ENCODE peak calls at places on chromosomes 6 and 20, in four cellular contexts. One of them, this sample, is unnamed.

GRCh38 chr6:152089992-152090391 is 282.5 kb downstream of the ESR1 start:
- DNase-seq in tibial artery: peak; percentile 70
- DNase-seq in PC-3: peak; percentile 72
- DNase-seq in uterus: peak; percentile 60
- DNase-seq in this sample: no peak

GRCh38 chr20:39661833-39662232 is 699.7 kb downstream of the DHX35 start:
- DNase-seq in PC-3: no peak
- DNase-seq in tibial artery: no peak
- DNase-seq in uterus: no peak
- DNase-seq in this sample: no peak

GRCh38 chr20:41617059-41617921 is 887 bp downstream of the CHD6 start:
- DNase-seq in uterus: peak; percentile 27
- DNase-seq in PC-3: peak; percentile 42
- DNase-seq in tibial artery: peak; percentile 25
- DNase-seq in this sample: no peak

GRCh38 chr6:56772737-56773184 is 130.1 kb upstream of the DST start:
- DNase-seq in PC-3: peak; percentile 83
- DNase-seq in uterus: peak; percentile 50
- DNase-seq in tibial artery: peak; percentile 65
- DNase-seq in this sample: no peak

GRCh38 chr6:50707652-50708325 is 5.5 kb upstream of the TFAP2D start:
- DNase-seq in PC-3: no peak
- DNase-seq in tibial artery: no peak
- DNase-seq in uterus: no peak
- DNase-seq in this sample: peak; percentile 68

GRCh38 chr6:45822269-45822812 is 193.3 kb downstream of the CLIC5 start:
- DNase-seq in PC-3: no peak
- DNase-seq in uterus: no peak
- DNase-seq in tibial artery: no peak
- DNase-seq in this sample: no peak

GRCh38 chr20:11692567-11692966 is 225.1 kb upstream of the BTBD3 start:
- DNase-seq in PC-3: no peak
- DNase-seq in uterus: no peak
- DNase-seq in tibial artery: no peak
- DNase-seq in this sample: no peak

GRCh38 chr20:62020935-62021701 is 44.6 kb downstream of the TAF4 start:
- DNase-seq in uterus: peak; percentile 31
- DNase-seq in PC-3: no peak
- DNase-seq in tibial artery: no peak
- DNase-seq in this sample: peak; percentile 65

GRCh38 chr6:129748212-129748900 is 38.4 kb upstream of the ARHGAP18 start:
- DNase-seq in PC-3: peak; percentile 70
- DNase-seq in uterus: peak; percentile 58
- DNase-seq in tibial artery: peak; percentile 23
- DNase-seq in this sample: no peak

GRCh38 chr6:128152551-128152950 is 251.7 kb upstream of the THEMIS start:
- DNase-seq in PC-3: no peak
- DNase-seq in tibial artery: no peak
- DNase-seq in uterus: no peak
- DNase-seq in this sample: no peak

GRCh38 chr6:127299522-127300240 is 33.0 kb downstream of the RNF146 start:
- DNase-seq in PC-3: peak; percentile 6
- DNase-seq in uterus: no peak
- DNase-seq in tibial artery: no peak
- DNase-seq in this sample: no peak

GRCh38 chr6:38603966-38604365 is 35.8 kb downstream of the BTBD9 start:
- DNase-seq in tibial artery: no peak
- DNase-seq in PC-3: no peak
- DNase-seq in uterus: no peak
- DNase-seq in this sample: no peak

GRCh38 chr6:105087571-105088211 is 92.1 kb downstream of the POPDC3 start:
- DNase-seq in tibial artery: no peak
- DNase-seq in uterus: peak; percentile 28
- DNase-seq in PC-3: peak; percentile 63
- DNase-seq in this sample: peak; percentile 28

GRCh38 chr6:157974341-157974894 is 7.2 kb upstream of the SYNJ2 start:
- DNase-seq in uterus: no peak
- DNase-seq in tibial artery: no peak
- DNase-seq in PC-3: peak; percentile 36
- DNase-seq in this sample: no peak

GRCh38 chr20:9927224-9927623 is 88.3 kb upstream of the PAK5 start:
- DNase-seq in uterus: no peak
- DNase-seq in tibial artery: no peak
- DNase-seq in PC-3: peak; percentile 77
- DNase-seq in this sample: no peak

GRCh38 chr20:32203556-32204484 is 3.7 kb downstream of the PLAGL2 start:
- DNase-seq in tibial artery: no peak
- DNase-seq in PC-3: no peak
- DNase-seq in uterus: peak; percentile 73
- DNase-seq in this sample: no peak

GRCh38 chr20:10761232-10761631 is 87.4 kb upstream of the JAG1 start:
- DNase-seq in uterus: no peak
- DNase-seq in PC-3: peak; percentile 93
- DNase-seq in tibial artery: no peak
- DNase-seq in this sample: no peak

GRCh38 chr6:29864037-29864795 is 36.6 kb downstream of the HLA-G start:
- DNase-seq in PC-3: no peak
- DNase-seq in uterus: no peak
- DNase-seq in tibial artery: no peak
- DNase-seq in this sample: peak; percentile 78

GRCh38 chr20:39878321-39878720 is 810.7 kb downstream of the MAFB start:
- DNase-seq in uterus: no peak
- DNase-seq in tibial artery: no peak
- DNase-seq in PC-3: no peak
- DNase-seq in this sample: no peak

GRCh38 chr6:135280375-135281136 is 99.4 kb downstream of the MYB start:
- DNase-seq in PC-3: no peak
- DNase-seq in tibial artery: peak; percentile 35
- DNase-seq in uterus: no peak
- DNase-seq in this sample: no peak

GRCh38 chr6:131755597-131755996 is 44.8 kb upstream of the CTAGE9 start:
- DNase-seq in PC-3: peak; percentile 90
- DNase-seq in tibial artery: no peak
- DNase-seq in uterus: no peak
- DNase-seq in this sample: no peak

GRCh38 chr6:135182993-135183531 is 2.0 kb downstream of the MYB start:
- DNase-seq in PC-3: peak; percentile 39
- DNase-seq in tibial artery: no peak
- DNase-seq in uterus: no peak
- DNase-seq in this sample: peak; percentile 79

GRCh38 chr20:59783020-59784010 is 150.1 kb downstream of the SYCP2 start:
- DNase-seq in uterus: no peak
- DNase-seq in tibial artery: peak; percentile 40
- DNase-seq in PC-3: peak; percentile 80
- DNase-seq in this sample: peak; percentile 92

GRCh38 chr6:18561006-18561750 is 174.0 kb downstream of the RNF144B start:
- DNase-seq in uterus: no peak
- DNase-seq in PC-3: no peak
- DNase-seq in tibial artery: peak; percentile 45
- DNase-seq in this sample: no peak

GRCh38 chr6:132504757-132505156 is 8.2 kb downstream of the STX7 start:
- DNase-seq in uterus: no peak
- DNase-seq in PC-3: no peak
- DNase-seq in tibial artery: no peak
- DNase-seq in this sample: no peak

GRCh38 chr20:44504402-44505309 is 17.2 kb downstream of the SERINC3 start:
- DNase-seq in PC-3: no peak
- DNase-seq in uterus: no peak
- DNase-seq in tibial artery: no peak
- DNase-seq in this sample: no peak
- H3K36me3 ChIP-seq in PC-3: peaks cover 82% of the 10 kb centered on the region
- H3K36me3 ChIP-seq in uterus: no peaks in the 10 kb centered on the region
- H3K36me3 ChIP-seq in tibial artery: peaks cover 100% of the 10 kb centered on the region
- H3K36me3 ChIP-seq in this sample: peaks cover 29% of the 10 kb centered on the region

GRCh38 chr20:47984437-47984836 is 199.2 kb upstream of the SULF2 start:
- DNase-seq in uterus: no peak
- DNase-seq in tibial artery: no peak
- DNase-seq in PC-3: no peak
- DNase-seq in this sample: no peak

GRCh38 chr20:47985092-47985850 is 200.0 kb upstream of the SULF2 start:
- DNase-seq in uterus: no peak
- DNase-seq in PC-3: peak; percentile 77
- DNase-seq in tibial artery: no peak
- DNase-seq in this sample: peak; percentile 74

GRCh38 chr20:47981242-47981641 is 196.0 kb upstream of the SULF2 start:
- DNase-seq in tibial artery: no peak
- DNase-seq in PC-3: no peak
- DNase-seq in uterus: no peak
- DNase-seq in this sample: no peak

GRCh38 chr20:47980336-47981177 is 195.3 kb upstream of the SULF2 start:
- DNase-seq in tibial artery: no peak
- DNase-seq in uterus: no peak
- DNase-seq in PC-3: no peak
- DNase-seq in this sample: no peak

GRCh38 chr20:47982574-47983360 is 197.5 kb upstream of the SULF2 start:
- DNase-seq in uterus: no peak
- DNase-seq in tibial artery: no peak
- DNase-seq in PC-3: no peak
- DNase-seq in this sample: no peak
- H3K4me3 ChIP-seq in uterus: no peak overlapping the region
- H3K4me3 ChIP-seq in tibial artery: no peak overlapping the region
- H3K4me3 ChIP-seq in PC-3: no peak overlapping the region
- H3K4me3 ChIP-seq in this sample: no peak overlapping the region

GRCh38 chr20:15047561-15047960 is 710.1 kb upstream of the FLRT3 start:
- DNase-seq in PC-3: no peak
- DNase-seq in tibial artery: no peak
- DNase-seq in uterus: no peak
- DNase-seq in this sample: no peak

GRCh38 chr20:15047100-15047499 is 709.7 kb upstream of the FLRT3 start:
- DNase-seq in PC-3: no peak
- DNase-seq in tibial artery: no peak
- DNase-seq in uterus: no peak
- DNase-seq in this sample: no peak

GRCh38 chr20:15042723-15043122 is 705.3 kb upstream of the FLRT3 start:
- DNase-seq in PC-3: no peak
- DNase-seq in tibial artery: no peak
- DNase-seq in uterus: no peak
- DNase-seq in this sample: no peak

DNA sequence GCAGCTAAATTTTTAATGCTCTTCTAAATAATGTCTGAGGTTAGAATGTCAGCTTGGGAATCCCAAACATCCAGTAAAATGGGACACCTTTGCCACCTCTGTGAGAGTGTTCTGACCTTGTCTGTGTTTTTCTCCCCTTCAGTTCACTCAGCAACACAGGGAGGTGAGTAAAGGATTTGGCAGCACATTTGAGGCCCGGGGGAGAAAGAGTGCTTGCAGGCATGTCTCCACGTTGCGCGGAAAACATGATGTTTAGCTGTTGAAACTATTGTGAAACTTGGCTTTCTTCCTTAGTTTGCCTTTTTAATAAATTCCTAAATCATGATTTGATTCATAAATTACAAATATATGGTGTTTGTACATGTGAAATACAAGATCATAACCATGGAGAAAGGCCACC is 707.8 kb upstream of the FLRT3 start:
- DNase-seq in PC-3: no peak
- DNase-seq in uterus: peak; percentile 89
- DNase-seq in tibial artery: peak; percentile 54
- DNase-seq in this sample: no peak
- H3K36me3 ChIP-seq in PC-3: no peaks in the 10 kb centered on the region
- H3K36me3 ChIP-seq in uterus: no peaks in the 10 kb centered on the region
- H3K36me3 ChIP-seq in tibial artery: no peaks in the 10 kb centered on the region
- H3K36me3 ChIP-seq in this sample: no peaks in the 10 kb centered on the region

GRCh38 chr20:56631990-56632327 is 2.9 kb downstream of the TFAP2C start:
- DNase-seq in tibial artery: no peak
- DNase-seq in PC-3: no peak
- DNase-seq in uterus: no peak
- DNase-seq in this sample: no peak
- H3K4me3 ChIP-seq in tibial artery: no peak overlapping the region
- H3K4me3 ChIP-seq in PC-3: peak overlapping the region; percentile 84
- H3K4me3 ChIP-seq in uterus: no peak overlapping the region
- H3K4me3 ChIP-seq in this sample: peak overlapping the region; percentile 90

DNA sequence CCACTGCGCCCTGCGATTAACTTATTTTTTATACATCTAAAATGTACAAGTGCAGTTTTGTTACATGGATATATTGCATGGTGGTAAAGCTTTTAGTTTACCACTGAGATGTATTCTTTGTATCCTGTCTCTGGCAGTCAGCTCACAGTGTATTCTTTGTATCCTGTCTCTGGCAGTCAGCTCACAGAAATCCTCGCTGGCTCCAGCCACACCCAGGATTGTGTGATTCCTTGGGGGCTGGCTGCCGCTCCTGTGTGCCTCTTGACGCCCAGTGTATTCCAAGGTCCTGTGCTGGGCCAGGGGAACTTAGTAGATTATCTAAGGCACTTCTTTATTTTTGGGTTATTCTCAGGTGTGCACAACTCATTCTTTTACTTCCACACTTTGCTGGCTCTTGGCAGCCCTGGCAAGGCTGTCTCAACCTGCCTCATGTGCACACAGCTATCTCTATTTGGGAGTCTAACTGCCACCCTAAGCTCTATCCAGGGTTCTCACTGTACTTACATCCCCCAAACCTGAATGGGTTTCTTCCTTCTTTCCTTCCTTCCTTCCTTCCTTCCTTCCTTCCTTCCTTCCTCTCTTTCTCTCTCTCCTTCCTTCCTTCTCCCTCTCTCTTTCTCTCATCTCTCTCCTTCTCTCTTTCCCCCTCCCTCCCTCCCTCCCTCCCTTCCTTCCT is 12.4 kb upstream of the RNF24 start:
- DNase-seq in uterus: no peak
- DNase-seq in tibial artery: no peak
- DNase-seq in PC-3: no peak
- DNase-seq in this sample: no peak
- H3K36me3 ChIP-seq in uterus: no peaks in the 10 kb centered on the region
- H3K36me3 ChIP-seq in tibial artery: no peaks in the 10 kb centered on the region
- H3K36me3 ChIP-seq in PC-3: no peaks in the 10 kb centered on the region
- H3K36me3 ChIP-seq in this sample: no peaks in the 10 kb centered on the region

GRCh38 chr6:163460307-163460782 is 45.8 kb downstream of the QKI start:
- DNase-seq in PC-3: no peak
- DNase-seq in uterus: no peak
- DNase-seq in tibial artery: no peak
- DNase-seq in this sample: no peak
- H3K4me3 ChIP-seq in PC-3: no peak overlapping the region
- H3K4me3 ChIP-seq in uterus: peak overlapping the region; percentile 1
- H3K4me3 ChIP-seq in tibial artery: peak overlapping the region; percentile 15
- H3K4me3 ChIP-seq in this sample: no peak overlapping the region

GRCh38 chr20:63737690-63737939 is 1.2 kb downstream of the LIME1 start:
- DNase-seq in uterus: no peak
- DNase-seq in tibial artery: no peak
- DNase-seq in PC-3: no peak
- DNase-seq in this sample: peak; percentile 76

GRCh38 chr20:63735859-63736718 is at the start of gene LIME1:
- DNase-seq in PC-3: no peak
- DNase-seq in uterus: peak; percentile 25
- DNase-seq in tibial artery: no peak
- DNase-seq in this sample: peak; percentile 63

GRCh38 chr20:63738687-63739128 is 868 bp upstream of the SLC2A4RG start:
- DNase-seq in PC-3: no peak
- DNase-seq in uterus: peak; percentile 57
- DNase-seq in tibial artery: peak; percentile 58
- DNase-seq in this sample: no peak

GRCh38 chr20:63737940-63738686 is 1.5 kb upstream of the SLC2A4RG start:
- DNase-seq in tibial artery: no peak
- DNase-seq in uterus: peak; percentile 35
- DNase-seq in PC-3: no peak
- DNase-seq in this sample: peak; percentile 76

GRCh38 chr20:63736893-63737689 is 627 bp downstream of the LIME1 start:
- DNase-seq in PC-3: no peak
- DNase-seq in tibial artery: no peak
- DNase-seq in uterus: peak; percentile 18
- DNase-seq in this sample: peak; percentile 73
- H3K36me3 ChIP-seq in PC-3: peaks cover 4% of the 10 kb centered on the region
- H3K36me3 ChIP-seq in tibial artery: peaks cover 45% of the 10 kb centered on the region
- H3K36me3 ChIP-seq in uterus: no peaks in the 10 kb centered on the region
- H3K36me3 ChIP-seq in this sample: peaks cover 4% of the 10 kb centered on the region

This sample was measured in H7.